ENCODE peak calls at places on chromosomes 3 and 15, in four cellular contexts. W is SK-N-SH, U is GM23248, O is HCT116. D is an unnamed sample. For H3K4me1, the result is how much of the 10 kb centered on the place peaks cover.

GRCh38 chr3:72273615-72274014 is 488.7 kb upstream of the PROK2 start:
- DNase-seq in W (no peak), U (peak), O (no peak), D (peak)

GRCh38 chr15:77347197-77347596 is 72.7 kb downstream of the PEAK1 start:
- DNase-seq in W (no peak), U (no peak), O (no peak), D (no peak)

GRCh38 chr3:156987946-156988345 is 161.8 kb downstream of the LEKR1 start:
- DNase-seq in W (no peak), U (no peak), O (no peak), D (no peak)

GRCh38 chr15:78873796-78874761 is 1.4 kb downstream of the MORF4L1 start:
- DNase-seq in W (no peak), U (peak), O (no peak), D (peak)

GRCh38 chr3:24829011-24829581 is 334.4 kb upstream of the THRB start:
- DNase-seq in W (peak), U (peak), O (no peak), D (peak)

GRCh38 chr15:78841307-78841706 is 30.0 kb upstream of the ADAMTS7 start:
- DNase-seq in W (no peak), U (peak), O (no peak), D (no peak)

GRCh38 chr3:30549600-30549999 is 56.8 kb upstream of the TGFBR2 start:
- DNase-seq in W (no peak), U (no peak), O (no peak), D (no peak)

GRCh38 chr15:29756358-29757267 is 65.7 kb downstream of the TJP1 start:
- DNase-seq in W (no peak), U (peak), O (no peak), D (no peak)

GRCh38 chr3:168752339-168752738 is 656.6 kb upstream of the GOLIM4 start:
- DNase-seq in W (no peak), U (no peak), O (no peak), D (no peak)

GRCh38 chr3:36149447-36149865 is 230.8 kb upstream of the STAC start:
- DNase-seq in W (no peak), U (no peak), O (no peak), D (no peak)

GRCh38 chr3:138369151-138369900 is 20.9 kb downstream of the MRAS start:
- DNase-seq in W (no peak), U (no peak), O (no peak), D (no peak)

GRCh38 chr3:147493666-147494065 is 84.5 kb downstream of the ZIC1 start:
- DNase-seq in W (no peak), U (no peak), O (peak), D (no peak)
- H3K4me1 ChIP-seq in W (under half), U (under half), O (under half), D (under half)

GRCh38 chr3:182979103-182979697 is 1.1 kb downstream of the DCUN1D1 start:
- DNase-seq in W (no peak), U (peak), O (no peak), D (peak)

GRCh38 chr3:182981038-182981380 is 671 bp upstream of the DCUN1D1 start:
- DNase-seq in W (no peak), U (no peak), O (no peak), D (no peak)

GRCh38 chr3:182980204-182981037 is at the start of gene DCUN1D1:
- DNase-seq in W (peak), U (peak), O (peak), D (peak)

GRCh38 chr3:182979719-182980191 is 583 bp downstream of the DCUN1D1 start:
- DNase-seq in W (peak), U (peak), O (no peak), D (peak)

GRCh38 chr3:182978387-182978786 is 2.0 kb downstream of the DCUN1D1 start:
- DNase-seq in W (no peak), U (no peak), O (no peak), D (no peak)
- H3K4me3 ChIP-seq in W (no peak), U (peak), O (no peak), D (no peak)

DNA sequence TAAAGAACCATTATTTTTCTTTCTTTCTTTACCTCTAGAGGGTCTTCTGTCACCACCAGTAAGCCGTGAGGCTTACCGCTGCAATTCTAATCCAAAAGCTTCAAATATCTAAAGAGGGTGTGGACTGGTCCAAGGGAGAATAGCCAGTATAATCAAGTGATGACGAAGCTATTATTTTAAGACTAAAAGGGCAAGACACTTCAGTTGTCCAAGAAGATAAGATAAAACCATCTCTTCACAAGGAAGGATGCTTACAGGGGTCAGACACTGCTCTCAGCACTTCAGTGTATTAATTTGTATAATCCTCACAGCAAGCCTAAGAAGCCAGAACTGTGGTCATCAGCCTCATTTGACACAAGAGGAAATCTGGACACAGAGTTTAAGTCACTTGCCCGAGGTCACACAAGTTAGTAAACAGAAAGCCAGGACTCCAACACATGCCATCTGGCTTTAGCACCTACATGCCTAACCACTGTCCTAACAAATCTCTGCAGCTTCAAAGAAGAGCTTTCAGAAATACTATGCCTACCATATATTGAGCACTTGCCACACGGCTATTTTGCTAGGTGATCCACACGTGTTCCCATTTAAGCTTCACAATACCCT is 14.6 kb downstream of the HDC start:
- DNase-seq in W (no peak), U (no peak), O (no peak), D (no peak)
- TF ChIP-seq EZH2phosphoT487 in W (no peak), U (no peak), O (no peak), D (no peak)

GRCh38 chr3:149390772-149391212 is 13.3 kb upstream of the TM4SF1 start:
- DNase-seq in W (no peak), U (peak), O (peak), D (no peak)

GRCh38 chr3:149386299-149386606 is 8.8 kb upstream of the TM4SF1 start:
- DNase-seq in W (no peak), U (no peak), O (no peak), D (no peak)

GRCh38 chr3:149388001-149388435 is 10.6 kb upstream of the TM4SF1 start:
- DNase-seq in W (no peak), U (peak), O (no peak), D (peak)

GRCh38 chr3:149390316-149390715 is 12.9 kb upstream of the TM4SF1 start:
- DNase-seq in W (no peak), U (no peak), O (no peak), D (no peak)

DNA sequence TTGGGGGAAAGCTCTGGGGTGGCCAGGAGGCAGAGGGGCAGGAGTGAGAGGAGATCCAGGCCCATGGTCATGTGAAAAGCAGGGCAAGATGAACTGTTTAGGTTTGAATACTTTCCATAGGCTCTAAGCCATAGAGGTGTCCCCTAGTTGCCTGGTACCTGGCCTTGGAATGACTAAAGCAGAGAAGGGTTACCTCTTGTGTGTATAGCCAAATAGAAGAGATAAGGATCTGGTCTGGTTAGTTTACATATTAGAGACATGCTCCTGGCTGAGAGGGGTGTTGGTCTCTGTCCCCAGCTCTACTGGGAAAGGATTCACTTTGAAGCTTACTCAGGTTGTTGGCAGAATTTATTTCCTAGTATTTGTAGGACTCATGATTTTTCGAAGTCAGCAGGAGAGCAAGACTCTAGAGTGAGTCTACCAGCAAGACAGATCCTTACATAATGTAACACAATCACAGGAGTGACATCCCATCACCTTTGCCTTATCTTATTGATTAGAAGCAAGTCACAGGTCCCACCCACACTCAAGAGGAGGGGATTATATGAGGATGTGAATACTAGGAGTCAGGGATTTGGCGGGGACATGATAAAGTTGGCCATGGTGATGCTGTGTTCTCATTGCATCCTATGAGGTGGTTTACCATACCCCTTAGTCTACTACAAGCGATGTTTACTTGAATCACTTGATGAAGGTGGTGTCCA is 11.4 kb upstream of the TM4SF1 start:
- DNase-seq in W (no peak), U (no peak), O (no peak), D (no peak)
- H3K4me1 ChIP-seq in W (under half), U (half or more), O (half or more), D (under half)

GRCh38 chr3:184693011-184693975 is 18.6 kb downstream of the MAGEF1 start:
- DNase-seq in W (peak), U (no peak), O (no peak), D (no peak)
- H3K4me3 ChIP-seq in W (no peak), U (no peak), O (no peak), D (no peak)

GRCh38 chr3:25938566-25939325 is 148.9 kb downstream of the OXSM start:
- DNase-seq in W (no peak), U (no peak), O (no peak), D (no peak)
- TF ChIP-seq EZH2phosphoT487 in W (no peak), U (no peak), O (no peak), D (no peak)

GRCh38 chr15:42608110-42608531 is 32.7 kb downstream of the STARD9 start:
- DNase-seq in W (no peak), U (no peak), O (no peak), D (no peak)
- H3K4me1 ChIP-seq in W (under half), U (under half), O (under half), D (under half)

GRCh38 chr15:31214864-31215489 is 111.7 kb upstream of the KLF13 start:
- DNase-seq in W (no peak), U (peak), O (no peak), D (peak)
- H3K4me3 ChIP-seq in W (peak), U (no peak), O (peak), D (no peak)

D was measured in hepatocyte.